ENCODE peak calls at places on chromosomes 2 and 18, in four cellular contexts. J, G, I and E are unnamed samples. For H3K9me3, the result is how much of the 10 kb centered on the place peaks cover.

GRCh38 chr2:170819941-170820646 is 3.4 kb downstream of the GAD1 start:
- DNase-seq in I (no peak), G (peak), J (no peak), E (no peak)

GRCh38 chr2:119699016-119699606 is 20.1 kb downstream of the TMEM177 start:
- DNase-seq in I (no peak), J (no peak), G (no peak), E (no peak)

GRCh38 chr2:164948540-164948939 is 6.8 kb downstream of the SLC38A11 start:
- DNase-seq in J (no peak), G (no peak), I (no peak), E (no peak)

GRCh38 chr2:85887566-85888019 is 1.2 kb downstream of the ST3GAL5 start:
- DNase-seq in I (peak), G (peak), J (peak), E (peak)

GRCh38 chr2:219702796-219703545 is 75.5 kb downstream of the SLC4A3 start:
- DNase-seq in I (no peak), J (no peak), G (no peak), E (no peak)

GRCh38 chr2:101150306-101151140 is 659 bp downstream of the TBC1D8 start:
- DNase-seq in J (peak), G (peak), I (no peak), E (no peak)

GRCh38 chr2:148651972-148652371 is 7.4 kb downstream of the EPC2 start:
- DNase-seq in J (no peak), I (no peak), G (no peak), E (no peak)

GRCh38 chr2:28348921-28349320 is 43.7 kb upstream of the FOSL2 start:
- DNase-seq in I (no peak), J (no peak), G (no peak), E (no peak)

GRCh38 chr2:18719978-18720775 is 130.8 kb upstream of the NT5C1B start:
- DNase-seq in G (no peak), I (peak), J (no peak), E (no peak)

GRCh38 chr2:42317486-42317885 is 43.5 kb downstream of the COX7A2L start:
- DNase-seq in G (no peak), J (no peak), I (no peak), E (no peak)

DNA sequence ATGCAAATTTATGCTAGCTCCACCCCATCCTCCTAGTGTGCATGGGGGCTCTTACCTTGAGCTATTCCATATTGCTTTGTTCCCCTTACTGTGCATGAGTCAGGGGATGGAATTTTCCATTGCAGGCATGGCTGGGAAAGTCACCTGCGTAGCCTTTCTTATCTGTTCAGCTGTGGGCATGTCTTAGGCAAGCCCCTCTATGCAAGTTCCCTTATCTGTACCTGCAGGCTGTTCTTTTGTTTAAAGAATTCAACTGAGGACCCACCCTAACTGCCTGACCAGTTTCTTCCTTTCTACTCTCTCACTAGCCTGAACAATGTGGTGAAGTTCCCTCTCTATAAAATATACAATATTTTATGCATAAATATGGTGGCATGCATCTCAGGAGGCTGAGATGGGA is 54.2 kb upstream of the CDCA7 start:
- DNase-seq in I (no peak), G (no peak), J (no peak), E (no peak)
- H3K9me3 ChIP-seq in I (under half), G (half or more), J (under half), E (under half)

DNA sequence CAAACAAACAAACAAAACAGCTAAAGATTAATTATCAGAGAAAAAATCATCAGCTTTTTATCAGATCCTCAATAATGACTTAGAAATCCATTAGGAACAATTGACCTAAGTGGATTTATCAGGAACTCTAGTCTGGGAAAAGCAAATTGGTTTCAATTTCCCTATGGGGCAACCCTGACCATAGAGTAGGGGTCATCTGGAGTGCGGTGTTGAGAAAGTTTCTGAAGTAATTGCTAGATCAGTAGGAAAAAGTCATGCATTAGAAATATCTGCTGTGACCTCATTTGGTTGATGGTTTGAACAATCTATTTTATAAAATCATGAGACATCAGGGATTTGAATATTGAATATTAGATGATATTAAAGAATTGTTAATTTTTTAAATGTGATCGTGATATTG is 507.9 kb downstream of the TXNL1 start:
- DNase-seq in J (no peak), I (no peak), G (no peak), E (no peak)
- H3K9me3 ChIP-seq in J (under half), I (under half), G (under half), E (under half)

GRCh38 chr18:70536370-70537062 is 247.7 kb downstream of the SOCS6 start:
- DNase-seq in G (no peak), J (no peak), I (no peak), E (no peak)

GRCh38 chr18:70535041-70535440 is 246.2 kb downstream of the SOCS6 start:
- DNase-seq in I (no peak), J (no peak), G (no peak), E (no peak)
- H3K9me3 ChIP-seq in I (under half), J (under half), G (under half), E (under half)

GRCh38 chr2:83522891-83523493 is 936.1 kb downstream of the SUCLG1 start:
- DNase-seq in I (no peak), G (no peak), J (no peak), E (no peak)
- H3K9me3 ChIP-seq in I (under half), G (under half), J (under half), E (under half)

GRCh38 chr18:78726326-78727056 is 253.1 kb upstream of the SALL3 start:
- DNase-seq in J (no peak), G (peak), I (no peak), E (no peak)
- H3K9me3 ChIP-seq in J (under half), G (under half), I (half or more), E (under half)

GRCh38 chr18:63001861-63002260 is 286.5 kb downstream of the PHLPP1 start:
- DNase-seq in J (no peak), I (no peak), G (no peak), E (no peak)
- H3K9me3 ChIP-seq in J (under half), I (under half), G (under half), E (under half)

DNA sequence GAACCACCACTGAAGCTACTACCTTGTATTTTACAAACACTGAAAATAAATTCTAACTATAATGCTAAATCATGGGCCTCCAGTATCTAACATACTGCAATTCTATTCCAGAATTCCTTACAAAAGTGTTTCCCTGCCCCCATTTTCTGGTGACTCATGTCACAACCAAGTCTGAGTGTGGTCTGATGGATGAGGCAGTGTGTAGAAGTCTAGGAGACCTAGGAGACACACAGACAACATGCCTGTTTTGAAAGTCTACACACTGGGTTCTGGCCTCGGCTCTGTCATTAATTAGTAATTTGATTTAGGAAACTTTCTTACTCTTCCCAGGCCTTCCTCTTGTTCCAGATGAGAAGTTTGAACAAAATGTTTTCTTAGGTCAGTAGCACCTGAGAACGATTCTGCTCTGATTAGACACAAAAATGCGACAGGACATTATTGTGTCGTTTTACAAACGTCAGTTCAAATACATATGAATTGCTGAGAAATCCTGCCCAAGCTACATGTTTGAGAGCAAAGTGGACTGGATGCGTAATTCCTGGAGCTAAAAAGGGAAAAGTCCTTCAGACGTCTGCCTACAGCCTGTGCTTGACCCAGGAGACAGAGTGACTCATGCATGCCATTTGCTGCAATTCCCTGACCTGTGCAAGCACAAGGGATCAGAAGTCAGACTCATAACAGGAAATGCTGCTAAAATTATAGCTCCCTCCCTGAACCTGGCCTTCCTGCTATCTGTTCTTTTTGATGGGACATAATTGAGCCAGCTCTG is 494.3 kb downstream of the SOX11 start:
- DNase-seq in J (peak), G (no peak), I (peak), E (no peak)
- H3K9me3 ChIP-seq in J (under half), G (under half), I (under half), E (under half)

GRCh38 chr2:125588780-125589179 is 1067.2 kb upstream of the GYPC start:
- DNase-seq in I (no peak), J (no peak), G (no peak), E (no peak)
- H3K9me3 ChIP-seq in I (under half), J (under half), G (under half), E (under half)